ENCODE peak calls at places on chromosomes 1 and 21, in nine cellular contexts. P is NCI-H2171, N is left ventricle myocardium superior, F is IMR-90, H is KG1, L is chondrocyte, K is EL, D is T-cell, Q is body of pancreas. I is an unnamed sample.

GRCh38 chr1:10716840-10717239 is 79.6 kb downstream of the CASZ1 start:
- DNase-seq in P (no peak), N (no peak), F (no peak), H (no peak), L (no peak), K (no peak), D (no peak), Q (no peak), I (no peak)

GRCh38 chr1:207097871-207098324 is 6.1 kb upstream of the C4BPA start:
- DNase-seq in P (no peak), N (no peak), F (no peak), H (no peak), L (no peak), K (no peak), D (no peak), Q (no peak), I (no peak)

GRCh38 chr1:6028042-6028895 is 17.4 kb upstream of the KCNAB2 start:
- DNase-seq in P (no peak), N (peak), F (peak), H (peak), L (no peak), K (no peak), D (peak), Q (no peak), I (no peak)

GRCh38 chr1:243725075-243725474 is 125.0 kb downstream of the AKT3 start:
- DNase-seq in P (no peak), N (no peak), F (no peak), H (no peak), L (no peak), K (no peak), D (no peak), Q (no peak), I (no peak)

GRCh38 chr1:109399326-109399957 is 1.7 kb upstream of the SORT1 start:
- DNase-seq in P (peak), N (no peak), F (peak), H (peak), L (no peak), K (peak), D (peak), Q (no peak), I (no peak)

GRCh38 chr1:147773215-147773715 is 12.9 kb upstream of the GJA5 start:
- DNase-seq in P (no peak), N (no peak), F (no peak), H (no peak), L (no peak), K (no peak), D (no peak), Q (no peak), I (no peak)

GRCh38 chr1:65799601-65800000 is 6.9 kb downstream of the PDE4B start:
- DNase-seq in P (no peak), N (no peak), F (no peak), H (no peak), L (no peak), K (no peak), D (no peak), Q (no peak), I (no peak)

GRCh38 chr21:22260274-22260673 is 1262.1 kb downstream of the NCAM2 start:
- DNase-seq in P (no peak), N (no peak), F (no peak), H (no peak), L (no peak), K (no peak), D (no peak), Q (no peak), I (no peak)

GRCh38 chr1:50275564-50275963 is 147.7 kb downstream of the DMRTA2 start:
- DNase-seq in P (peak), N (no peak), F (no peak), H (no peak), L (no peak), K (no peak), D (no peak), Q (no peak), I (no peak)

GRCh38 chr1:218527737-218528136 is 182.6 kb downstream of the TGFB2 start:
- DNase-seq in P (no peak), N (no peak), F (peak), H (no peak), L (no peak), K (peak), D (no peak), Q (no peak), I (no peak)

GRCh38 chr1:60425528-60425927 is 352.0 kb upstream of the C1orf87 start:
- DNase-seq in P (peak), N (no peak), F (no peak), H (no peak), L (no peak), K (no peak), D (no peak), Q (no peak), I (no peak)

GRCh38 chr1:117686907-117687306 is 81.1 kb downstream of the TENT5C start:
- DNase-seq in P (no peak), N (no peak), F (peak), H (no peak), L (no peak), K (peak), D (no peak), Q (no peak), I (no peak)

GRCh38 chr1:198858026-198858425 is 219.2 kb downstream of the PTPRC start:
- DNase-seq in P (no peak), N (no peak), F (no peak), H (no peak), L (no peak), K (no peak), D (no peak), Q (no peak), I (no peak)

GRCh38 chr1:7616076-7616833 is 154.8 kb upstream of the VAMP3 start:
- DNase-seq in P (no peak), N (peak), F (peak), H (no peak), L (no peak), K (peak), D (no peak), Q (peak), I (no peak)

GRCh38 chr1:182235952-182236650 is 155.5 kb downstream of the GLUL start:
- DNase-seq in P (no peak), N (peak), F (peak), H (no peak), L (no peak), K (no peak), D (no peak), Q (no peak), I (peak)

GRCh38 chr1:210207597-210208450 is 24.8 kb upstream of the SERTAD4 start:
- DNase-seq in P (no peak), N (no peak), F (no peak), H (no peak), L (no peak), K (no peak), D (no peak), Q (no peak), I (no peak)

GRCh38 chr21:25005388-25005787 is 601.9 kb downstream of the MRPL39 start:
- DNase-seq in P (no peak), N (no peak), F (peak), H (peak), L (no peak), K (no peak), D (no peak), Q (no peak), I (no peak)

GRCh38 chr21:36079010-36079649 is 9.3 kb downstream of the CBR1 start:
- DNase-seq in P (no peak), N (peak), F (no peak), H (no peak), L (no peak), K (no peak), D (peak), Q (no peak), I (no peak)

GRCh38 chr1:10451286-10451685 is 1.5 kb downstream of the CORT start:
- DNase-seq in P (no peak), N (no peak), F (peak), H (no peak), L (no peak), K (peak), D (no peak), Q (no peak), I (no peak)

GRCh38 chr1:10867138-10867721 is 70.8 kb upstream of the CASZ1 start:
- DNase-seq in P (peak), N (peak), F (peak), H (no peak), L (no peak), K (peak), D (peak), Q (peak), I (peak)

GRCh38 chr1:167345386-167345733 is 124.7 kb downstream of the POU2F1 start:
- DNase-seq in P (no peak), N (no peak), F (peak), H (no peak), L (no peak), K (no peak), D (no peak), Q (no peak), I (no peak)

GRCh38 chr1:7474786-7475502 is 296.2 kb upstream of the VAMP3 start:
- DNase-seq in P (no peak), N (no peak), F (no peak), H (no peak), L (no peak), K (no peak), D (no peak), Q (peak), I (no peak)

GRCh38 chr1:235669277-235669676 is 19.7 kb upstream of the GNG4 start:
- DNase-seq in P (no peak), N (no peak), F (no peak), H (no peak), L (no peak), K (no peak), D (no peak), Q (no peak), I (no peak)

GRCh38 chr1:22089134-22089571 is 36.6 kb downstream of the CDC42 start:
- DNase-seq in P (no peak), N (no peak), F (no peak), H (no peak), L (no peak), K (no peak), D (no peak), Q (no peak), I (no peak)

GRCh38 chr1:98049370-98050115 is 128.7 kb upstream of the DPYD start:
- DNase-seq in P (peak), N (peak), F (peak), H (no peak), L (no peak), K (peak), D (no peak), Q (no peak), I (no peak)

GRCh38 chr1:19425643-19426245 is 59.6 kb downstream of the CAPZB start:
- DNase-seq in P (no peak), N (no peak), F (no peak), H (no peak), L (no peak), K (no peak), D (no peak), Q (no peak), I (no peak)